ENCODE peak calls at places on chromosomes 4 and X, in eight cellular contexts. L is tibial nerve, W is right lobe of liver, K is body of pancreas, T is esophagus muscularis mucosa, V is A549, G is fibroblast of lung, A is HCT116. E is an unnamed sample.

GRCh38 chr4:118307619-118308018 is 45.2 kb downstream of the PRSS12 start:
- DNase-seq in V (no peak), A (no peak), K (no peak), T (no peak), W (no peak), G (peak), L (no peak), E (no peak)

GRCh38 chr4:166318810-166319525 is 445.9 kb downstream of the TLL1 start:
- DNase-seq in K (no peak), A (no peak), L (no peak), W (no peak), V (no peak), T (no peak), G (no peak), E (no peak)

GRCh38 chr4:128416921-128417320 is 129.3 kb upstream of the PGRMC2 start:
- DNase-seq in A (no peak), V (no peak), L (no peak), K (no peak), G (peak), W (no peak), T (no peak), E (no peak)

GRCh38 chr4:87659247-87659931 is 9.3 kb downstream of the DMP1 start:
- DNase-seq in V (peak), T (no peak), G (no peak), L (no peak), W (no peak), K (no peak), A (peak), E (peak)

GRCh38 chr4:166422475-166422874 is 549.4 kb downstream of the TLL1 start:
- DNase-seq in L (no peak), T (no peak), A (no peak), K (no peak), G (peak), W (no peak), V (no peak), E (no peak)

GRCh38 chr4:121072080-121072835 is at the start of gene NDNF:
- DNase-seq in A (no peak), V (no peak), G (peak), L (peak), T (no peak), W (peak), K (peak), E (peak)

GRCh38 chr4:69610484-69610883 is 29.0 kb downstream of the UGT2A2 start:
- DNase-seq in A (no peak), K (no peak), T (no peak), L (no peak), V (no peak), W (no peak), G (no peak), E (no peak)

GRCh38 chr4:6953751-6954380 is 44.2 kb downstream of the TBC1D14 start:
- DNase-seq in G (peak), T (no peak), A (peak), L (peak), V (no peak), K (peak), W (peak), E (peak)

GRCh38 chr4:159484049-159484448 is 381.2 kb downstream of the RAPGEF2 start:
- DNase-seq in L (no peak), G (no peak), W (no peak), V (no peak), T (no peak), A (no peak), K (no peak), E (no peak)

GRCh38 chrX:140503230-140503585 is 1.7 kb downstream of the SOX3 start:
- DNase-seq in V (no peak), G (no peak), A (no peak), T (no peak), W (no peak), L (no peak), K (no peak), E (no peak)

GRCh38 chrX:139199945-139200344 is 330.6 kb upstream of the F9 start:
- DNase-seq in K (no peak), W (no peak), L (no peak), V (no peak), G (no peak), A (no peak), T (no peak), E (no peak)

GRCh38 chr4:141099326-141099725 is 33.9 kb downstream of the RNF150 start:
- DNase-seq in V (no peak), L (no peak), G (peak), A (no peak), K (no peak), T (no peak), W (no peak), E (no peak)

DNA sequence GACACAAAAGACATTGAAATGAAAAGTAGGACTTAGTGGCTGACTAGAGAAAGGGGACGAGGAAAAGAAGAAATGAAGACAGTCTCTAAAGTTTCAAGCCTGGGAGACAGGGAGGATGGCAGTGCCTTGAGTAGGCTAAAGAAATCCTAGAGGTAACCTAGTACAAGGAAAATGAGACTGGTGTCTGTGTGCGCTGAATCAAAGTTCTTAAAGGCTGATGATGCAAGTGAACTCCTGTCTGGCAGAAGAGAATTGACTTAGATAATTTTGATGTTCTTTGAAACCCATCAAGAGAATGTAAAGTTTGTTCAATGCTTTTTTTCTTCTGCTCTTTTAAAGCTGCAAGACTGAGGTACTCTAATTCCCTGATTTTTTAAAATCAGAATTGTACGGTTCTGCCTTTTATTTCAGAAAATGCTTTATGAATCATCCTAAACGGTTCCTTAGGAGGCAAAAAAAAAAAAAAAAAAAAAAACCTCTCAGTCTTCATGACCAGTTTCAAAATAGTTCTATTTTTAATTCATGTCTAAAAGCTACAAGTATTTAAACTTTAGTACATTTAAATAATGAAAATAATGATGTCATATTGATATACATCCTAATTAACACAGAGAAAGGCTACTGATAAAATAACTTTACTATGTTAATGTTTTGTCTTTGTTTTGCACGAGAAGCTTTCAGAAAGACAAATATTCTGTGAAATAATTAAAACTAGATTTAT is 189.8 kb downstream of the PPP3CA start:
- DNase-seq in K (no peak), W (no peak), V (no peak), G (peak), T (no peak), A (no peak), L (no peak), E (no peak)
- H3K27ac ChIP-seq in K (no peak), W (no peak), V (peak), G (peak), T (no peak), A (peak), L (no peak), E (no peak)

DNA sequence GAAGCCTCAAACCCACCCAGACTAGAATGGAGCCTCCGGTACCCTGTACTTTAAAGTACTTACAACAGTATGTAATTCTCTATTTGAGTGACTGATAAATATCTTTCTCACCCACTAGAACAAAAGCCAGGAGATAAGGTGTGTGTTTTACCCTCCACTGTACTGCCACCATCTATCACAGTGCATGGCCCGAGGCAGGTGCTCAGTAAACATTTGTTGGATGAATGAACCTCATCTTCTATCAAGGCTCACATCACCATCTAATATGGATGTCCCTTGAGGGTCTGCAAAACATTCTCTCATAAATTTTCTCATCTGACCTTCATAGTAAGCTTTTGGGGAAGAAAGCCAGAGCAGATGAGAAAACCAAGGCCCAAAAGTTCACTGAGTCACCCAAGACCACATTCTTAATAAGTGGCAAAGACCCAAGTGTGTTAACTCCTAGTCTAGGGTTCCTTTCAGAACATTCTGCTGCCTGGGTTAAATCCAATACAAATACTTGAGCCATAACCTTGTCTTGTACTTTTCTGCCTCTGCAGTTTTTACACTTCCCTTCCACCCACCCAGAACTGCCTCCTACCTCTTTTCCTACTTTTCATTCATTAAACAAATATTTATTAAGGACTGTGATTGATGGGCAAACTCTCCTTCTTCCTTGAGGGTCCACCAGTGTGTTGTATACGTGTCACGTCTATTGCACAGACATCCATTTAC is 35.8 kb downstream of the APBB2 start:
- DNase-seq in A (no peak), K (no peak), G (peak), L (no peak), V (no peak), W (no peak), T (no peak), E (no peak)
- H3K27ac ChIP-seq in A (no peak), K (no peak), G (no peak), L (peak), V (peak), W (no peak), T (no peak), E (no peak)

GRCh38 chr4:174157106-174157607 is 126.3 kb downstream of the FBXO8 start:
- DNase-seq in V (no peak), L (no peak), G (peak), A (no peak), K (no peak), T (no peak), W (no peak), E (peak)
- H3K27ac ChIP-seq in V (no peak), L (no peak), G (no peak), A (no peak), K (no peak), T (no peak), W (no peak), E (peak)

DNA sequence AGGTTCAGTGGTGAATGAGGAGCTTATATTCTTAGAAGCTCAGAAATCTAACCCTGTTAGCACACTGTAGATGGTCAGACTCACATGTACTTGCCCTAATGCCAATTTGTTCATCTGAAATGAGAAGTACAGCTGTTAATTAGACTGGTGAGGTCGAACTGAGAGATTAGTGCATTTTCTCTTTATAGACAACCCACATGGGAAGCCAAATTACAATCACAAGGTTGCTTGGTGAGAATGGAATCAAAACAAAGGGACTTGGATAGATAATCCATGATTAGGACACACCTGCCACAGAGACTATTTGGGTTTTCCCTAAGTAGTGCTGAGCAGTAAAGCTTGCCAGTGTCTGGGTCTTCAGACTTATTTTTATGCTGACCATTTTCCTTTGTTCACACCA is 88.3 kb downstream of the POLA1 start:
- DNase-seq in W (no peak), V (no peak), G (no peak), K (no peak), L (no peak), A (no peak), T (no peak), E (no peak)
- H3K27ac ChIP-seq in W (no peak), V (no peak), G (no peak), K (no peak), L (no peak), A (no peak), T (no peak), E (no peak)

DNA sequence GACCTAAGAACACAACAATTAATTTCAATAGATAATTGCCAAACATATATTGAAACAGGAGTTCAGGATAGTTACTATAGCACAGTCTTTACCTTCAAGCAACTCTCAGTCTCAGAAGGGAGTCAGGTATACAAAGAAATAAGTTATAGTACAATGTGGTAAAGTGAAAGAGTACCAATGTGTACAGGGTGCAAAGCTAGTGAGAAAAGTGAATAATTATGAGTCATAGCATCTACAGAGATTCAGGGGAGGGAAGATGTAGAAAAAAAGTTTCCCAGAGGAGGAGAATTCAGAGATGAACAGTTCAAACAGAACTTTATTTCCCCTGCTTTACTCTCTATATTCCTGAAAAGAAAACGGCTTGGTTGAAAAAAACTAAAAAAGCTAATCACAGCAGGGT is 22.7 kb upstream of the DKK2 start:
- DNase-seq in V (no peak), T (no peak), W (no peak), K (no peak), G (no peak), A (no peak), L (no peak), E (no peak)
- H3K27ac ChIP-seq in V (no peak), T (no peak), W (no peak), K (no peak), G (no peak), A (no peak), L (no peak), E (no peak)

GRCh38 chrX:18964026-18964425 is 19.9 kb downstream of the PHKA2 start:
- DNase-seq in G (no peak), K (no peak), A (no peak), T (no peak), L (no peak), V (no peak), W (no peak), E (no peak)
- H3K27ac ChIP-seq in G (no peak), K (no peak), A (no peak), T (no peak), L (no peak), V (no peak), W (no peak), E (no peak)

DNA sequence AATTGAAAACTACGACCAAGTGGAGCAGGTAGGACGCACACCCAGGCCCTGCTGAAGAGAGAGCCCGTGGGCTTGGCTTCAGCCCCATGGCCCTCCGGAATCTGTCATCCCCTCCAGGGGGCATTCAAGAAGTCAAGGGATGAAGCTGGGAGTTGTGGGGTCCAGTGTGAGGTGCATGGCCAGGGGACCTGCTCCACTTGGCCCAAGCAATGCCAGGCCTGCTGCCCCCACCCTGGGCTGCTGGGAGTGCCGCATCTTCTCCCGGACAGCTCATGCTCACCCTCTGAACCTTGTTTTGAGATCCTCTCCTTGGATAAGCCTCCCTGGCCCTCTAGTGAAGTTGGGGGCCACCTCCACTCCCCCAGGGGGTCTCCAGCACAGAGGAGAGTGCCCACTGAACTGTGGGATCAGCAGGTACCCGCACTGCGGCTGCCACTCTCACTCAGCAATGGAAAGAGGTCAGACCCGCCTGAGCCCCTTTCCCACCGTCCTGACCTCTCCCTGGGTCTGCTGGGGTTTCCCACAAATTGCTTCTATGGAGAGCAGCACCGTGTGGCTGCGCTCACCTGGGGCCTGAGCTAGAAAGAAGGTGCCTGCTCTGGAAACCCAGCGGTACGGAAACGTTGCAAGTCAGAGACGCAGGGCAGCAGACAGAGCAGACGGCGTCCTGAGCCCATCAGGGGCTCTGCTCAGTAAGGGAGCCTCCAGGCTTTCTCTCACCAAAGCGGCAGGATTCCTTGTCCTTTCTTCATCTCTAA is 5.0 kb upstream of the ABLIM2 start:
- DNase-seq in K (peak), L (no peak), G (no peak), A (no peak), V (no peak), W (no peak), T (no peak), E (no peak)
- H3K27ac ChIP-seq in K (peak), L (no peak), G (no peak), A (no peak), V (no peak), W (no peak), T (no peak), E (no peak)

E was measured in hepatocyte.